ENCODE peak calls at places on chromosomes 2 and 18, in ten cellular contexts. M is dorsolateral prefrontal cortex; U is hypothalamus; A is epithelial cell of proximal tubule; R is CD8-positive, alpha-beta memory T cell; V is KBM-7; O is stimulated activated naive CD8-positive, alpha-beta T cell treated with anti-CD3 and anti-CD28 coated beads, Interleukin-15, amount 100 ng/mL, for 72 hours; P is RCC 7860; H is stimulated activated CD4-positive, alpha-beta T cell treated with anti-CD3 and anti-CD28 coated beads, Interleukin-1b, Interleukin-23, amount 100 ng/mL, for 24 hours; Z is activated CD4-positive, alpha-beta T cell treated with anti-CD3 and anti-CD28 coated beads for 36 hours. Q is an unnamed sample.

GRCh38 chr2:170485254-170485653 is 229.9 kb upstream of the SP5 start:
- DNase-seq in A (no peak), U (no peak), M (no peak), R (no peak), P (no peak), V (no peak), H (no peak), O (no peak), Z (no peak), Q (no peak)

GRCh38 chr18:2310824-2311349 is 260.4 kb downstream of the METTL4 start:
- DNase-seq in A (no peak), M (no peak), O (no peak), U (no peak), H (no peak), P (no peak), V (no peak), Z (no peak), R (no peak), Q (no peak)

GRCh38 chr2:172710584-172711024 is 25.0 kb upstream of the RAPGEF4 start:
- DNase-seq in V (peak), M (no peak), H (no peak), R (no peak), U (no peak), A (no peak), O (peak), P (peak), Z (peak), Q (no peak)

GRCh38 chr2:146193619-146194018 is 1651.2 kb upstream of the ACVR2A start:
- DNase-seq in U (no peak), O (no peak), V (no peak), Z (no peak), P (no peak), R (no peak), M (no peak), A (no peak), H (no peak), Q (no peak)

GRCh38 chr2:65430515-65431416 is 1.6 kb downstream of the SPRED2 start:
- DNase-seq in O (peak), M (peak), U (peak), V (peak), R (peak), A (no peak), Z (peak), P (peak), H (peak), Q (no peak)

GRCh38 chr18:55331301-55331700 is 256.7 kb downstream of the TCF4 start:
- DNase-seq in U (no peak), Z (no peak), M (no peak), H (no peak), V (no peak), R (no peak), A (no peak), P (no peak), O (no peak), Q (no peak)

GRCh38 chr2:38978504-38978903 is 88.8 kb downstream of the ARHGEF33 start:
- DNase-seq in O (no peak), A (no peak), H (no peak), Z (no peak), M (no peak), U (no peak), P (no peak), V (peak), R (no peak), Q (no peak)

GRCh38 chr2:101012706-101013181 is 10.7 kb downstream of the RPL31 start:
- DNase-seq in M (no peak), H (no peak), P (peak), Z (peak), U (no peak), R (peak), A (no peak), O (no peak), V (peak), Q (no peak)

GRCh38 chr2:173523497-173523896 is 168.8 kb downstream of the CDCA7 start:
- DNase-seq in A (no peak), R (no peak), Z (no peak), O (no peak), U (no peak), H (no peak), P (no peak), V (no peak), M (no peak), Q (no peak)

GRCh38 chr2:6067806-6068205 is 375.6 kb downstream of the SOX11 start:
- DNase-seq in R (no peak), H (no peak), O (no peak), P (no peak), V (no peak), Z (no peak), A (no peak), M (no peak), U (no peak), Q (no peak)

GRCh38 chr2:219571311-219572236 is at the start of gene OBSL1:
- DNase-seq in V (peak), A (no peak), M (no peak), Z (peak), R (no peak), U (no peak), P (peak), H (no peak), O (no peak), Q (no peak)

GRCh38 chr2:109171444-109172334 is 42.7 kb downstream of the SH3RF3 start:
- DNase-seq in H (no peak), A (no peak), O (no peak), M (no peak), P (no peak), R (no peak), V (no peak), U (no peak), Z (no peak), Q (no peak)

GRCh38 chr18:24446953-24447537 is 13.4 kb upstream of the HRH4 start:
- DNase-seq in Z (no peak), R (no peak), V (no peak), A (no peak), U (no peak), H (no peak), M (no peak), O (no peak), P (no peak), Q (no peak)

GRCh38 chr18:72868666-72869661 is 1.2 kb upstream of the NETO1 start:
- DNase-seq in M (peak), V (no peak), R (no peak), O (no peak), P (no peak), H (no peak), U (no peak), Z (peak), A (no peak), Q (no peak)

GRCh38 chr2:74333896-74334586 is 9.2 kb downstream of the SLC4A5 start:
- DNase-seq in A (no peak), R (no peak), M (no peak), P (no peak), O (no peak), U (no peak), H (no peak), V (no peak), Z (no peak), Q (no peak)

Q was measured in iPS DF 19.7.